ENCODE peak calls at places on chromosomes 16 and 17, in six cellular contexts. C is mesenchymal stem cell, B is mesendoderm, K is H1, F is IMR-90, M is trophoblast cell. X is an unnamed sample.
A peak's percentile ranks its signal among the peaks of the same experiment; 100 is the strongest.

GRCh38 chr17:76079577-76080206 is 710 bp downstream of the ZACN start:
- DNase-seq in B (peak; percentile 56), F (no peak), C (no peak), M (no peak), K (no peak), X (no peak)

GRCh38 chr16:27595993-27596392 is 46.0 kb downstream of the KATNIP start:
- DNase-seq in K (no peak), M (no peak), B (no peak), F (peak; percentile 20), C (no peak), X (no peak)

GRCh38 chr17:65593870-65594584 is 32.6 kb upstream of the AXIN2 start:
- DNase-seq in M (no peak), C (peak; percentile 32), F (peak; percentile 13), B (peak; percentile 60), K (no peak), X (peak; percentile 36)

GRCh38 chr17:82118178-82118814 is 20.3 kb upstream of the FASN start:
- DNase-seq in C (no peak), K (no peak), F (no peak), B (no peak), M (no peak), X (no peak)

GRCh38 chr17:66892286-66892685 is 57.4 kb downstream of the CACNG5 start:
- DNase-seq in B (no peak), K (no peak), C (no peak), F (no peak), M (no peak), X (no peak)

GRCh38 chr16:12590963-12591362 is 212.7 kb downstream of the CPPED1 start:
- DNase-seq in C (no peak), K (no peak), F (no peak), M (no peak), B (no peak), X (no peak)

GRCh38 chr17:82435601-82436583 is 14.7 kb downstream of the CYBC1 start:
- DNase-seq in C (no peak), M (no peak), F (no peak), K (no peak), B (no peak), X (no peak)

GRCh38 chr16:11100239-11100750 is 155.7 kb downstream of the SOCS1 start:
- DNase-seq in M (no peak), B (peak; percentile 98), K (peak; percentile 23), C (peak; percentile 98), F (peak; percentile 100), X (no peak)

GRCh38 chr16:15946257-15947044 is 3.0 kb upstream of the ABCC1 start:
- DNase-seq in K (no peak), F (peak; percentile 91), C (peak; percentile 68), M (no peak), B (no peak), X (no peak)

GRCh38 chr17:17672453-17673368 is 8.5 kb upstream of the RAI1 start:
- DNase-seq in C (no peak), B (peak; percentile 43), F (no peak), K (no peak), M (no peak), X (no peak)

GRCh38 chr16:54199486-54200160 is 87.0 kb downstream of the IRX3 start:
- DNase-seq in B (peak; percentile 47), K (no peak), C (no peak), M (no peak), F (no peak), X (no peak)

GRCh38 chr16:57615813-57616212 is 12.6 kb upstream of the ADGRG1 start:
- DNase-seq in B (no peak), C (no peak), K (no peak), F (no peak), M (no peak), X (no peak)

GRCh38 chr17:58338907-58339774 is 10.5 kb upstream of the TSPOAP1 start:
- DNase-seq in F (peak; percentile 88), C (peak; percentile 64), B (peak; percentile 94), M (no peak), K (no peak), X (no peak)

GRCh38 chr17:39739885-39740356 is 2.2 kb downstream of the GRB7 start:
- DNase-seq in B (peak; percentile 81), M (peak; percentile 42), F (no peak), C (no peak), K (no peak), X (no peak)

GRCh38 chr17:61047517-61047916 is 352.1 kb upstream of the TBX2 start:
- DNase-seq in K (no peak), F (no peak), M (no peak), B (no peak), C (no peak), X (no peak)

GRCh38 chr17:68771867-68772515 is 170.8 kb upstream of the FAM20A start:
- DNase-seq in M (peak; percentile 74), F (peak; percentile 75), B (peak; percentile 76), K (no peak), C (peak; percentile 76), X (peak; percentile 24)

GRCh38 chr17:36072431-36073121 is 8.5 kb downstream of the CCL18 start:
- DNase-seq in C (peak; percentile 33), B (peak; percentile 79), M (peak; percentile 49), K (peak; percentile 27), F (peak; percentile 10), X (peak; percentile 71)

GRCh38 chr16:16828913-16829398 is 450.0 kb downstream of the NPIPA7 start:
- DNase-seq in F (no peak), M (no peak), B (peak; percentile 65), K (no peak), C (no peak), X (no peak)

GRCh38 chr16:53754938-53755910 is 51.3 kb downstream of the FTO start:
- DNase-seq in B (no peak), M (no peak), F (peak; percentile 60), K (no peak), C (peak; percentile 60), X (no peak)

GRCh38 chr16:31472559-31473203 is 729 bp downstream of the TGFB1I1 start:
- DNase-seq in F (peak; percentile 88), K (no peak), M (peak; percentile 38), C (peak; percentile 90), B (peak; percentile 88), X (no peak)

GRCh38 chr16:85626191-85626951 is 13.2 kb downstream of the GSE1 start:
- DNase-seq in B (peak; percentile 91), F (no peak), C (peak; percentile 59), K (no peak), M (no peak), X (peak; percentile 71)

GRCh38 chr17:17235212-17236174 is 1.5 kb downstream of the FLCN start:
- DNase-seq in K (no peak), F (peak; percentile 44), M (peak; percentile 91), B (no peak), C (peak; percentile 49), X (no peak)

GRCh38 chr16:65698943-65699342 is 577.1 kb upstream of the CDH11 start:
- DNase-seq in K (no peak), B (peak; percentile 8), M (no peak), C (peak; percentile 5), F (no peak), X (no peak)

GRCh38 chr16:86886651-86887050 is 308.3 kb downstream of the FOXL1 start:
- DNase-seq in M (no peak), K (no peak), F (peak; percentile 41), C (no peak), B (peak; percentile 62), X (no peak)

GRCh38 chr17:75849304-75849695 is 5.1 kb upstream of the UNC13D start:
- DNase-seq in F (no peak), K (no peak), B (no peak), C (no peak), M (no peak), X (no peak)

GRCh38 chr16:75620326-75621169 is 2.5 kb downstream of the ADAT1 start:
- DNase-seq in F (no peak), M (no peak), C (no peak), K (no peak), B (no peak), X (no peak)

GRCh38 chr16:75624921-75625334 is 1.8 kb upstream of the ADAT1 start:
- DNase-seq in K (no peak), C (peak; percentile 78), M (peak; percentile 70), F (peak; percentile 63), B (peak; percentile 87), X (no peak)

GRCh38 chr16:75626806-75627205 is 3.7 kb upstream of the ADAT1 start:
- DNase-seq in K (no peak), M (no peak), F (no peak), B (no peak), C (no peak), X (no peak)

GRCh38 chr16:75621170-75621477 is 2.0 kb downstream of the ADAT1 start:
- DNase-seq in F (peak; percentile 55), K (no peak), B (peak; percentile 56), C (peak; percentile 63), M (peak; percentile 37), X (no peak)

GRCh38 chr16:75622762-75623605 is at the start of gene ADAT1:
- DNase-seq in B (peak; percentile 100), F (peak; percentile 98), C (peak; percentile 99), M (peak; percentile 100), K (peak; percentile 91), X (peak; percentile 99)
- H2BK120ac ChIP-seq in B (no peak within 1 kb of the TSS), F (peak within 1 kb of the TSS; percentile 12), C (peak within 1 kb of the TSS; percentile 15), M (peak within 1 kb of the TSS; percentile 8), K (no peak within 1 kb of the TSS), X (no peak within 1 kb of the TSS)

GRCh38 chr17:79741401-79741750 is 10.6 kb downstream of the ENPP7 start:
- DNase-seq in K (no peak), C (no peak), M (no peak), F (no peak), B (no peak), X (no peak)
- H3K4me3 ChIP-seq in K (peak overlapping the region; percentile 59), C (no peak overlapping the region), M (no peak overlapping the region), F (no peak overlapping the region), B (no peak overlapping the region), X (peak overlapping the region; percentile 82)

DNA sequence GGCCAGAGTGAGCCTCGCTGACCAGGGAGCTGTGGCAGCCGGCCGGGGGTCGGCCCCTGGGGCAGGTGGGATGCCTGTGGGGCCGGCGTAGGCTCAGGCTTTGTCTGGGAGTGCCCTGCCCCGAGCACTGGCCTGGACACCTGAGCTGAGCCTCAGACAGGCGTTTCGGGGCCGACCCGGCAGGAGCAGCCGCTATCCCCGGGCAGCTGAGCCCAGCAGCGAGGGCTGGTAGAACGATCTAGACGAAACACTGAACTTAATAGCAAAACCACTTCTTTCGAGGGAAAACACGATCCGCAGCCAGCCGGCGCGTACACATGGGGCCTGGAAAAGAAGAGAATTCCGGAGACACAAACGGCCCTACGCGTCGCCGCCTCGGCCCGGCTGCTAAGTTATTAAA is 22.1 kb upstream of the SSTR5 start:
- DNase-seq in F (no peak), C (no peak), M (no peak), K (no peak), B (no peak), X (no peak)
- H2BK120ac ChIP-seq in F (no peak overlapping the region), C (no peak overlapping the region), M (no peak overlapping the region), K (no peak overlapping the region), B (no peak overlapping the region), X (no peak overlapping the region)

DNA sequence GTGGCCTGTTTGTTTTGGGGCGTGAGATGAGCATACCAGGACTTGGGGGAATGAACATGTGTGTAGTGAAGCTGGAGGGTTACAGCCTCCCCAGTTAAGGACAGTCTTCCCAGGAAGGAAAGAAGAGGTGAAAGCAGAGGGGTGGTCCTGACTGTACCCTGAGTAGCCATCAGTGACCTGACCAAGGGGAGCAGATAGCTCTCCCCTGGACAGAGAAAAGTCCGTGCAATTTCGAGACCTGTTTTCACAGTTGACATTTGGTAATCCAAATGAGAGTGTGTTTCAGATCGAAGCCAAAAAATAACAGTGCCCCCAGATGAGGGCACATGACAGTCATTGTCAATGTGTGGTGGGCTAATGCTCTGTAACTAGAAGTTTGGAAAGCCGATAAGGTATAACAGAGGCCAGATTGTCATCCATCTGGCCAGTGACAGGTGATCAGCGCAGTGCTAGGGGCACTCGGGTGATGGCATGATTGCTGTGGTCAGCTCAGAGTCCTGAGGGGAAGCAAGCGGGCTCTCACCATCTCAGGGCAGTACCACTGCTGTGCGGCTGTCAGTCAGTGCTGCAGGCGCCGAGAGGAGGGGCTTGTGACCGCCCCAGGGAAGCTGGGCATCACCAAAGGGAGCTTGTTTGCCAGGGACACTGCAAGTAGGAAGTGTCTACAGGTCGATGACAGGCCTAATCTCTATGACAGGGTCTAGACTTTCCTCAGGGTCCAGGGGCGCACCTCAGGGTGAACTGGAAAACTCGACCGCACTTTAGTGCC is 1.1 kb upstream of the NME2 start:
- DNase-seq in K (no peak), M (no peak), B (peak; percentile 46), F (no peak), C (no peak), X (no peak)
- H3K4me3 ChIP-seq in K (peak overlapping the region; percentile 95), M (no peak overlapping the region), B (peak overlapping the region; percentile 78), F (no peak overlapping the region), C (peak overlapping the region; percentile 4), X (no peak overlapping the region)

X was measured in neuronal stem cell.